ENCODE peak calls at places on chromosome 6, in four cellular contexts. V is activated T-helper 1 cell treated with Interleukin-2 at 50 U/mL for 16 hours, M is neural progenitor cell, Q is NCI-H1105. J is an unnamed sample.
A peak's percentile ranks its signal among the peaks of the same experiment; 100 is the strongest.

GRCh38 chr6:113854531-113855499 is 2.3 kb upstream of the MARCKS start:
- DNase-seq in Q (peak; percentile 98), M (peak; percentile 94), V (no peak), J (no peak)

GRCh38 chr6:145547596-145548325 is 187.6 kb downstream of the EPM2A start:
- DNase-seq in M (no peak), V (no peak), Q (no peak), J (no peak)

GRCh38 chr6:90062667-90063066 is 168.4 kb downstream of the GJA10 start:
- DNase-seq in Q (no peak), M (no peak), V (no peak), J (no peak)

GRCh38 chr6:87541041-87541440 is 48.7 kb downstream of the RARS2 start:
- DNase-seq in Q (no peak), M (no peak), V (no peak), J (no peak)

GRCh38 chr6:158969148-158969547 is 30.9 kb downstream of the RSPH3 start:
- DNase-seq in M (no peak), Q (no peak), V (no peak), J (no peak)

GRCh38 chr6:164628302-164628931 is 681.0 kb downstream of the C6orf118 start:
- DNase-seq in V (no peak), M (no peak), Q (no peak), J (no peak)

GRCh38 chr6:24933868-24934401 is 1.8 kb downstream of the RIPOR2 start:
- DNase-seq in V (no peak), M (peak; percentile 83), Q (no peak), J (no peak)

GRCh38 chr6:118896339-118897136 is 2.6 kb downstream of the ASF1A start:
- DNase-seq in Q (peak; percentile 24), M (no peak), V (no peak), J (no peak)

GRCh38 chr6:106155219-106155830 is 69.2 kb downstream of the PRDM1 start:
- DNase-seq in V (no peak), M (no peak), Q (no peak), J (no peak)

GRCh38 chr6:31651602-31652191 is 764 bp downstream of the BAG6 start:
- DNase-seq in V (no peak), Q (peak; percentile 58), M (peak; percentile 90), J (no peak)

GRCh38 chr6:108193120-108193519 is 27.3 kb downstream of the NR2E1 start:
- DNase-seq in Q (no peak), V (no peak), M (no peak), J (no peak)

GRCh38 chr6:128111096-128111495 is 210.2 kb upstream of the THEMIS start:
- DNase-seq in Q (no peak), M (no peak), V (no peak), J (no peak)

GRCh38 chr6:6875818-6876470 is 231.8 kb upstream of the RREB1 start:
- DNase-seq in M (no peak), Q (no peak), V (no peak), J (no peak)

GRCh38 chr6:53119772-53120409 is 28.8 kb downstream of the GCM1 start:
- DNase-seq in V (no peak), M (no peak), Q (no peak), J (no peak)